ENCODE peak calls at places on chromosomes 16 and 17, in six cellular contexts. R is mesenchymal stem cell, I is IMR-90, U is neuronal stem cell, O is trophoblast cell, C is H9. Y is an unnamed sample.

GRCh38 chr17:4577386-4577993 is 6.8 kb upstream of the SMTNL2 start:
- DNase-seq in R (no peak), I (no peak), U (no peak), O (no peak), C (no peak), Y (no peak)

GRCh38 chr16:88521674-88522073 is 48.5 kb upstream of the ZC3H18 start:
- DNase-seq in R (no peak), I (no peak), U (no peak), O (no peak), C (no peak), Y (no peak)

GRCh38 chr16:80330803-80331202 is 210.0 kb upstream of the DYNLRB2 start:
- DNase-seq in R (no peak), I (no peak), U (no peak), O (no peak), C (no peak), Y (no peak)

GRCh38 chr17:64706224-64707076 is 44.3 kb upstream of the SMURF2 start:
- DNase-seq in R (peak; percentile 86), I (no peak), U (no peak), O (peak; percentile 26), C (no peak), Y (no peak)

GRCh38 chr17:67902531-67903231 is 77.4 kb downstream of the BPTF start:
- DNase-seq in R (no peak), I (no peak), U (peak; percentile 6), O (no peak), C (no peak), Y (no peak)

GRCh38 chr17:7707858-7708750 is 3.1 kb downstream of the EFNB3 start:
- DNase-seq in R (no peak), I (no peak), U (no peak), O (no peak), C (no peak), Y (no peak)

GRCh38 chr16:61165797-61166196 is 870.4 kb downstream of the CDH8 start:
- DNase-seq in R (no peak), I (no peak), U (no peak), O (no peak), C (no peak), Y (no peak)

GRCh38 chr17:19867654-19868395 is at the start of gene ULK2:
- DNase-seq in R (peak; percentile 72), I (peak; percentile 69), U (peak; percentile 65), O (peak; percentile 81), C (peak; percentile 78), Y (peak; percentile 80)

GRCh38 chr17:58997756-58998553 is 108.7 kb downstream of the TRIM37 start:
- DNase-seq in R (peak; percentile 26), I (peak; percentile 40), U (no peak), O (no peak), C (no peak), Y (no peak)

GRCh38 chr17:73924488-73925186 is 278.8 kb upstream of the RPL38 start:
- DNase-seq in R (no peak), I (no peak), U (no peak), O (no peak), C (no peak), Y (no peak)

DNA sequence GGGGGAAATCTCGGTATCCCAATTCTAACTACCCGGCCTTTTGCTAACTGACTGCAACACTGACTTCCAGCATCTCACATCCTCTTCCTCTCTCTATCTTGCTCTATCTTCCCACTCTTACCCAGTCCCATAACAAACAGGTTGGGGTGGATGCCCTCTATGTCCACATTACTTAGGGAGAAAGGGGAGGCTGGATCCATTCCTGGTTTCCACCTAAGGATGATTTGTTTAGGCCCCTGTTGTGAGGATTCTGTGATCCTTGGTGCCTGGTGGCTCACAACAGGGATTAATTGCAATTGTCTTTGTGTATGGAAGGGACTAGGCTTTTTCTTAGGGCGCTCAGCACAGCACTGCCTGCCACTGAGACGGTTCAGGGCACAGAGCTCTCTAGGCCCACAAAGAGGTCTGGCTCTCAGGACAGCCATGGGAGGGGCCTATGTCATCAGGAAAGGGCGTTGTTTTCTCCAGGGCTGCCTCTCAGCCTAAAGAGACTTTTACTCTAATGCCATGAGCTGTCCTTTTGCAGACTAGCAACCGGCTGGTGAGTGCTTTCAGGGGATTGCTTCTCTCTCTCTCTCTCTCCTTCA is 612.1 kb upstream of the SALL1 start:
- DNase-seq in R (peak; percentile 56), I (no peak), U (peak; percentile 65), O (no peak), C (peak; percentile 60), Y (no peak)
- H2BK5ac ChIP-seq in R (no peak overlapping the region), I (no peak overlapping the region), U (no peak overlapping the region), O (no peak overlapping the region), C (no peak overlapping the region), Y (no peak overlapping the region)

GRCh38 chr17:38824899-38825761 is at the start of gene CWC25:
- DNase-seq in R (peak; percentile 97), I (peak; percentile 96), U (peak; percentile 98), O (peak; percentile 100), C (peak; percentile 99), Y (peak; percentile 93)

GRCh38 chr17:38825762-38826247 is 684 bp upstream of the CWC25 start:
- DNase-seq in R (no peak), I (no peak), U (no peak), O (no peak), C (no peak), Y (no peak)
- H2BK5ac ChIP-seq in R (no peak overlapping the region), I (peak overlapping the region; percentile 99), U (peak overlapping the region; percentile 31), O (peak overlapping the region; percentile 82), C (peak overlapping the region; percentile 41), Y (peak overlapping the region; percentile 99)

DNA sequence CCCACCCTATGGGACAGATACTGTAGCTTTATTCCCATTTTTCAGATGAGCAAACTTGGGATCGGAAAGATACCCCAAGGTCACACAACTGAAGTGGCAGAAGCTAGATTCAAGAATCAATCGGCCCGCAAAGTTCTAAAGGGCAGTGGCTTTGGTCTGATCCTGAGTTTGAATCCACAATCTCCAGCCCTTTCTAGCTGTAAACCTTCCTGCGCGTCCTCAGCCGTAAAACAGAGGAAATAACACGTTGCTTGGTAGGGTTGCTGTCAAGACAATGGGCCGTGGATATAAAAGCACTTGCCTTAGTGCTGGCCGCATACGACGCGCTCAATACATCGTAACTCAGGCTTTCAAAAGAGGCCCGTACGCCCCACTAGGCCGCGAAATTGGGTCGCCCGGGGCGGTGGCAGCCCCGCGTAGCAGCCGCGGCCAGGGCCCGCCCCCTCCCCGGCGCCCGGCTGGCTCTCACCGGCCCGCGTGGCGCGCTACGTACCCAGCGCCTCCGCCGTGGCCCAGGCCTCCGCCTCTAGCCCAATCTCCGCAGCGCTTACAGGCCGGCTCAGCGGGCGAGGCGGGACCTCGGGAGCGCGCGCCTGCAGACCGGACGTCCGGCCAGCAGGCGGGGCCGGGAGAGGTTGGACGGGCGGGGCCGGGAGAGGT is at the start of gene DCAKD:
- DNase-seq in R (peak; percentile 96), I (peak; percentile 95), U (peak; percentile 95), O (peak; percentile 96), C (peak; percentile 98), Y (peak; percentile 89)
- H2BK5ac ChIP-seq in R (no peak within 1 kb of the TSS), I (peak within 1 kb of the TSS; percentile 98), U (peak within 1 kb of the TSS; percentile 71), O (peak within 1 kb of the TSS; percentile 81), C (no peak within 1 kb of the TSS), Y (peak within 1 kb of the TSS; percentile 69)

GRCh38 chr17:27575912-27576252 is 55.1 kb upstream of the LGALS9 start:
- DNase-seq in R (peak; percentile 5), I (no peak), U (no peak), O (no peak), C (no peak), Y (no peak)

GRCh38 chr17:27578718-27579085 is 52.3 kb upstream of the LGALS9 start:
- DNase-seq in R (peak; percentile 62), I (peak; percentile 68), U (no peak), O (peak; percentile 58), C (no peak), Y (no peak)

GRCh38 chr17:27577884-27578717 is 52.9 kb upstream of the LGALS9 start:
- DNase-seq in R (peak; percentile 89), I (peak; percentile 73), U (no peak), O (peak; percentile 50), C (no peak), Y (no peak)

GRCh38 chr17:27576429-27577123 is 54.4 kb upstream of the LGALS9 start:
- DNase-seq in R (peak; percentile 61), I (peak; percentile 74), U (no peak), O (peak; percentile 97), C (no peak), Y (no peak)

DNA sequence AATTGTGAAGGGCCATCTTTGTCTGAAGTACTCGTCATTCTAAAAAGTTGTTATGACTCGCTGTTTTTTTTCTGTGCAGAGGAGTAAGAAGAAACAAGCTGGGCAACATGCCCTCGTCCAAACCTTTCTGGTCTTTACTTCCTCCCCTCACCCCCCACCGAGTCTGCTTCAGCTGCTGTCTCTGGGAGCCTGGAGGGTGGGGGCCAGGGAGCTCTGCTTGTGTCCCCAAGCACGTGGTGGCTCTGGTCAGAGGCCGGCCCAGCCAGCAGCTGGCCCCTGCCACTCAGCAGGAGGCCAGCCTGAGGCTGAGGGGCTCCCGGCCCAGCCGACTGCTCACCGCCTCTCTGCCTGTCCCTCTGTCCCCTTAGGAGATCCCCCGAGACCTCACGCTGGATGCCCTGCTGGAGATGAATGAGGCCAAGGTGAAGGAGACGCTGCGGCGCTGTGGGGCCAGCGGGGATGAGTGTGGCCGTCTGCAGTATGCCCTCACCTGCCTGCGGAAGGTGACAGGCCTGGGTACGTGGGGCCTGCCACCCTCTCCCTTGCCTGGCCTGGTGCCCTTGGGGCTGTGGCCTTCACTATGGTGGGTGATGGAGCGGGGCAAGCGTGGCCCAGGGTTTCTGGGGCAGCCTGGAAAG is 53.7 kb upstream of the LGALS9 start:
- DNase-seq in R (peak; percentile 74), I (peak; percentile 82), U (no peak), O (peak; percentile 94), C (peak; percentile 57), Y (peak; percentile 52)
- H2BK5ac ChIP-seq in R (peak overlapping the region; percentile 50), I (peak overlapping the region; percentile 100), U (no peak overlapping the region), O (peak overlapping the region; percentile 51), C (no peak overlapping the region), Y (peak overlapping the region; percentile 15)

DNA sequence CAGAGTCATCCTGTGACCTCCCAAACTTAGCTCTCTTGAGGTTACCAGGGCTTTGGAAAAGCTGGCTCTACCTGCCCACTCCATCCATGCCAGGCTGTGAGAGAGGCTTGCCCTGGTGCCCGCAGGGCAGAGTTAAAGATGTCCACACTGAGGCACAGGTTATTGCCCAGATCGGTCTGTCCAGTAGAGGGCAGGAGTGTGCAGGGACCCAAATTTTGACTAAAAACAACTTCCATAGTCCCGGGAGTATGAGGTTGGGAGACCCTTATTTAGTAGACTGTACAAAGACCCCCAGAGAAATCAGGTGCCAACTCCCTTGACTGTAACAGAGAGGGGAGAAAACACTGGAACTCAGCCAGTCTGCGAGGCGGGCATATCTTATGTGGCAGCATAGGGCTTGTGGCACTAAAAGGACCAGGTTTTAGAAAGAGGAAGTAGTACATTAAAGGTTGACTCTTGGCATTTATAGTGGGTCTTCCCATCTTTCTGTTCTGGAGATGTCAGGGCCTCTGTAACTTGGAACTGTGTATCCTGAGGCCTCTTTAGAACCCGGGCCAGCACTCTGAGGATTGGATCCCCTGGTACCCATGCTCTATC is 43.3 kb downstream of the HNF1B start:
- DNase-seq in R (no peak), I (no peak), U (no peak), O (peak; percentile 55), C (peak; percentile 56), Y (peak; percentile 85)
- H2BK5ac ChIP-seq in R (no peak overlapping the region), I (no peak overlapping the region), U (no peak overlapping the region), O (no peak overlapping the region), C (no peak overlapping the region), Y (no peak overlapping the region)